ENCODE peak calls at places on chromosomes 1 and 21, in four cellular contexts. K is left ventricle myocardium inferior, T is ovary, L is A673. N is an unnamed sample.
A peak's percentile ranks its signal among the peaks of the same experiment; 100 is the strongest.

GRCh38 chr1:240092301-240093119 is 827 bp downstream of the FMN2 start:
- DNase-seq in K (no peak), T (peak; percentile 44), L (no peak), N (no peak)

GRCh38 chr21:41834926-41835663 is 44.0 kb downstream of the PRDM15 start:
- DNase-seq in K (no peak), T (no peak), L (no peak), N (peak; percentile 72)

GRCh38 chr1:205088341-205088740 is 4.1 kb upstream of the TMEM81 start:
- DNase-seq in K (no peak), T (no peak), L (no peak), N (no peak)

GRCh38 chr1:12125422-12126355 is 41.1 kb upstream of the TNFRSF1B start:
- DNase-seq in K (no peak), T (no peak), L (no peak), N (peak; percentile 80)

GRCh38 chr1:76949503-76949902 is 82.2 kb downstream of the ST6GALNAC5 start:
- DNase-seq in K (no peak), T (no peak), L (no peak), N (no peak)

GRCh38 chr1:92486251-92487077 is at the start of gene GFI1:
- DNase-seq in K (peak; percentile 29), T (no peak), L (peak; percentile 12), N (peak; percentile 47)

GRCh38 chr1:146034976-146035469 is 13.5 kb upstream of the HJV start:
- DNase-seq in K (no peak), T (no peak), L (no peak), N (no peak)

GRCh38 chr1:95022527-95022926 is 50.2 kb downstream of the ALG14 start:
- DNase-seq in K (no peak), T (no peak), L (no peak), N (no peak)

GRCh38 chr1:229822026-229822425 is 196.0 kb downstream of the URB2 start:
- DNase-seq in K (no peak), T (no peak), L (no peak), N (no peak)

GRCh38 chr1:20787775-20788488 is 825 bp upstream of the HP1BP3 start:
- DNase-seq in K (no peak), T (no peak), L (peak; percentile 46), N (no peak)

GRCh38 chr1:101216623-101217022 is 20.2 kb upstream of the S1PR1 start:
- DNase-seq in K (no peak), T (no peak), L (no peak), N (no peak)

GRCh38 chr21:26845066-26845749 is at the start of gene ADAMTS1:
- DNase-seq in K (peak; percentile 92), T (peak; percentile 99), L (peak; percentile 80), N (peak; percentile 86)

GRCh38 chr1:167168424-167168823 is 52.3 kb upstream of the POU2F1 start:
- DNase-seq in K (no peak), T (no peak), L (no peak), N (no peak)

GRCh38 chr1:236027096-236027495 is 37.8 kb downstream of the NID1 start:
- DNase-seq in K (no peak), T (no peak), L (no peak), N (no peak)

GRCh38 chr1:196608401-196609113 is at the start of gene KCNT2:
- DNase-seq in K (peak; percentile 67), T (peak; percentile 84), L (peak; percentile 56), N (peak; percentile 52)

GRCh38 chr1:203478231-203478630 is 2.6 kb downstream of the PRELP start:
- DNase-seq in K (no peak), T (no peak), L (no peak), N (no peak)

GRCh38 chr1:24683713-24684162 is 40.6 kb downstream of the SRRM1 start:
- DNase-seq in K (no peak), T (no peak), L (peak; percentile 42), N (no peak)

GRCh38 chr1:117615474-117615873 is 9.6 kb downstream of the TENT5C start:
- DNase-seq in K (no peak), T (no peak), L (no peak), N (no peak)

GRCh38 chr21:46109251-46110221 is 11.6 kb downstream of the COL6A2 start:
- DNase-seq in K (no peak), T (peak; percentile 23), L (no peak), N (peak; percentile 66)

GRCh38 chr1:9352364-9353140 is 59.9 kb downstream of the SPSB1 start:
- DNase-seq in K (no peak), T (no peak), L (no peak), N (no peak)

GRCh38 chr1:78157162-78157561 is 111.4 kb downstream of the GIPC2 start:
- DNase-seq in K (no peak), T (no peak), L (no peak), N (no peak)

GRCh38 chr1:208235356-208235982 is 8.7 kb downstream of the PLXNA2 start:
- DNase-seq in K (no peak), T (no peak), L (no peak), N (no peak)

GRCh38 chr1:230073371-230074035 is 6.5 kb downstream of the GALNT2 start:
- DNase-seq in K (no peak), T (no peak), L (peak; percentile 83), N (no peak)

GRCh38 chr1:70890408-70890807 is 157.2 kb downstream of the PTGER3 start:
- DNase-seq in K (no peak), T (no peak), L (no peak), N (no peak)

GRCh38 chr1:16021681-16022080 is at the start of gene CLCNKA:
- DNase-seq in K (no peak), T (no peak), L (no peak), N (no peak)

GRCh38 chr1:29122987-29123870 is 474 bp downstream of the TMEM200B start:
- DNase-seq in K (peak; percentile 19), T (peak; percentile 71), L (no peak), N (peak; percentile 40)

GRCh38 chr1:21865943-21866628 is 54.0 kb downstream of the LDLRAD2 start:
- DNase-seq in K (no peak), T (no peak), L (peak; percentile 15), N (no peak)

GRCh38 chr1:936865-937264 is 13.1 kb downstream of the SAMD11 start:
- DNase-seq in K (no peak), T (no peak), L (no peak), N (no peak)

GRCh38 chr1:21292991-21293536 is 2.8 kb upstream of the ECE1 start:
- DNase-seq in K (no peak), T (no peak), L (no peak), N (no peak)

GRCh38 chr1:25198731-25199231 is 33.5 kb downstream of the SYF2 start:
- DNase-seq in K (peak; percentile 20), T (no peak), L (peak; percentile 79), N (no peak)

GRCh38 chr1:220983877-220984635 is 104.8 kb downstream of the HLX start:
- DNase-seq in K (no peak), T (no peak), L (no peak), N (no peak)

GRCh38 chr21:35015435-35016024 is 33.6 kb downstream of the RUNX1 start:
- DNase-seq in K (no peak), T (no peak), L (no peak), N (no peak)

GRCh38 chr1:219945795-219946194 is 17.4 kb upstream of the SLC30A10 start:
- DNase-seq in K (no peak), T (no peak), L (no peak), N (no peak)

GRCh38 chr21:33383056-33383888 is 19.9 kb upstream of the IFNGR2 start:
- DNase-seq in K (peak; percentile 60), T (peak; percentile 70), L (no peak), N (peak; percentile 85)

GRCh38 chr21:33390479-33390878 is 12.7 kb upstream of the IFNGR2 start:
- DNase-seq in K (no peak), T (no peak), L (no peak), N (no peak)

GRCh38 chr21:33384851-33385331 is 18.3 kb upstream of the IFNGR2 start:
- DNase-seq in K (no peak), T (no peak), L (no peak), N (no peak)

GRCh38 chr21:33388188-33388587 is 15.0 kb upstream of the IFNGR2 start:
- DNase-seq in K (no peak), T (no peak), L (no peak), N (no peak)

GRCh38 chr21:33386222-33386784 is 16.9 kb upstream of the IFNGR2 start:
- DNase-seq in K (no peak), T (no peak), L (no peak), N (no peak)
- TF ChIP-seq CTCF in K (no peak), T (no peak), L (peak; percentile 37), N (no peak)

GRCh38 chr1:179781962-179782361 is 38.9 kb downstream of the FAM163A start:
- DNase-seq in K (peak; percentile 76), T (peak; percentile 79), L (no peak), N (no peak)

GRCh38 chr1:179775009-179775408 is 31.9 kb downstream of the FAM163A start:
- DNase-seq in K (no peak), T (no peak), L (no peak), N (no peak)

GRCh38 chr1:179777731-179778130 is 34.6 kb downstream of the FAM163A start:
- DNase-seq in K (no peak), T (no peak), L (no peak), N (no peak)

GRCh38 chr1:179776831-179777230 is 33.7 kb downstream of the FAM163A start:
- DNase-seq in K (no peak), T (no peak), L (no peak), N (no peak)

GRCh38 chr1:179779645-179780272 is 36.7 kb downstream of the FAM163A start:
- DNase-seq in K (no peak), T (no peak), L (no peak), N (no peak)
- H3K4me1 ChIP-seq in K (peaks cover 22% of the 10 kb centered on the region), T (peaks cover 2% of the 10 kb centered on the region), L (no peaks in the 10 kb centered on the region), N (no peaks in the 10 kb centered on the region)

GRCh38 chr1:7657287-7658126 is 113.6 kb upstream of the VAMP3 start:
- DNase-seq in K (no peak), T (no peak), L (no peak), N (no peak)
- TF ChIP-seq CTCF in K (no peak), T (no peak), L (no peak), N (no peak)

GRCh38 chr1:234722904-234723588 is 113.1 kb upstream of the IRF2BP2 start:
- DNase-seq in K (peak; percentile 67), T (peak; percentile 61), L (peak; percentile 44), N (peak; percentile 69)
- H3K4me1 ChIP-seq in K (peaks cover 96% of the 10 kb centered on the region), T (peaks cover 53% of the 10 kb centered on the region), L (peaks cover 61% of the 10 kb centered on the region), N (peaks cover 96% of the 10 kb centered on the region)

DNA sequence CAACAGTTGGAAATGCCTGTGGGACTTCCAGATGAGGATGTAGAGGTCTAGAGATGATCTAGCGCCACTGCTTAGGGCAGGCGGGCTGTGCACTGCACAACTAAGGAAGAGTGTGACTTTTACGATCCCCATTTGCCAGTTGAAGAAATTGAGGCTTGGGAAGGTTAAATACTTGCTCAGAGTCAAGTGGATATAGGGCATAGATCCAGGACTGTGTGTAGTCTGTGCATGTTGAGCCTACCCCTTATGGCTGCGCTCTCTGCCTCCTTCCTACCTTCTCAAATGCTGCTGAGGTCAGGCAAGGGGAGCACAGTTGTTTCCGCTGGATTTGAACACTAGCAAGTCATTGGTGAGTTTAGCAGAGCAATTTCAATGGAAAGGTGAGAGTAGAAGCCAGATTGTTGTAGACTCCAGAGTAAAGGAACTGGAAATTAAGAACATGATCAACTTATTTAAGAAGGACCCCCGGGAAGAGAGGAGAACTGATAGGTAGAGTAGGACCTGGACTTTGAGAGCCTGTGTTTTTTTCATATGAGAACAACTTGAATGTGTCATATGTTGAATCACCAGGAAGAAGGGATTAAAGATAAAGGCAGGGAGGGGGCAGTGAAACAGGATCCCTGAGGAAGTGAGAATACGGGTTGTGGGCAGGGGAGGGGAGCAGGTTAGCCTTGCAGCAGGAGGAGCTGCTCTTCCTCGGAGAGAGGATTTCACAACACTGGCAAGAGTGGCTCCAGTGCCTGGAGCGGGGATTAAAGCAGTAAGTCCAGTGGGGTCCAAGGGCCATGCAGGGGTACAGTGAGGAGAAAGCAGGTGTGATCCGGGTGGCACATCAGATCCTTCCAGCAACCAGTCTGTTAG is 2.7 kb downstream of the CAPN2 start:
- DNase-seq in K (no peak), T (no peak), L (peak; percentile 88), N (peak; percentile 55)
- TF ChIP-seq CTCF in K (no peak), T (no peak), L (no peak), N (no peak)